ENCODE peak calls at places on chromosomes 3 and 15, in six cellular contexts. R is NCI-H1417; W is RWPE1; S is stimulated activated CD4-positive, alpha-beta T cell treated with anti-CD3 and anti-CD28 coated beads, Interleukin-1b, Interleukin-23, amount 100 ng/mL, for 24 hours; Y is iPS-NIHi11; H is HS-5. N is an unnamed sample.

GRCh38 chr3:42486814-42487569 is 15.5 kb upstream of the VIPR1 start:
- DNase-seq in R (no peak), W (no peak), S (no peak), Y (no peak), H (no peak), N (no peak)

GRCh38 chr3:171842864-171843511 is at the start of gene TMEM212:
- DNase-seq in R (peak), W (no peak), S (no peak), Y (peak), H (no peak), N (no peak)

GRCh38 chr3:169668081-169668956 is 4.8 kb upstream of the MECOM start:
- DNase-seq in R (peak), W (peak), S (no peak), Y (peak), H (no peak), N (peak)

GRCh38 chr3:30004481-30004880 is 601.9 kb upstream of the TGFBR2 start:
- DNase-seq in R (no peak), W (no peak), S (no peak), Y (no peak), H (no peak), N (no peak)

GRCh38 chr15:100897873-100898490 is 18.4 kb downstream of the ALDH1A3 start:
- DNase-seq in R (no peak), W (no peak), S (no peak), Y (no peak), H (no peak), N (no peak)

GRCh38 chr3:171676600-171677175 is 133.6 kb downstream of the PLD1 start:
- DNase-seq in R (no peak), W (no peak), S (no peak), Y (no peak), H (no peak), N (no peak)

GRCh38 chr15:71411538-71412482 is 296.5 kb downstream of the THSD4 start:
- DNase-seq in R (no peak), W (no peak), S (no peak), Y (peak), H (no peak), N (no peak)

GRCh38 chr15:99042909-99043308 is 35.3 kb upstream of the PGPEP1L start:
- DNase-seq in R (no peak), W (no peak), S (no peak), Y (no peak), H (no peak), N (no peak)

GRCh38 chr3:193883551-193883950 is 252.4 kb upstream of the HES1 start:
- DNase-seq in R (no peak), W (no peak), S (no peak), Y (no peak), H (peak), N (no peak)

GRCh38 chr3:27366062-27366591 is 3.1 kb downstream of the NEK10 start:
- DNase-seq in R (no peak), W (no peak), S (no peak), Y (no peak), H (no peak), N (no peak)

GRCh38 chr3:69809076-69809835 is 70.0 kb downstream of the MITF start:
- DNase-seq in R (no peak), W (no peak), S (no peak), Y (no peak), H (no peak), N (no peak)

GRCh38 chr3:195896361-195897080 is 11.8 kb downstream of the TNK2 start:
- DNase-seq in R (peak), W (no peak), S (no peak), Y (no peak), H (no peak), N (no peak)

GRCh38 chr3:129984124-129984523 is 9.6 kb downstream of the TRH start:
- DNase-seq in R (no peak), W (no peak), S (no peak), Y (peak), H (no peak), N (peak)

GRCh38 chr15:66955871-66956585 is 109.4 kb upstream of the SMAD3 start:
- DNase-seq in R (no peak), W (peak), S (no peak), Y (no peak), H (peak), N (no peak)

GRCh38 chr15:90240856-90241255 is 6.8 kb downstream of the GDPGP1 start:
- DNase-seq in R (no peak), W (no peak), S (no peak), Y (no peak), H (no peak), N (no peak)

GRCh38 chr3:15451468-15452113 is 24.2 kb downstream of the EAF1 start:
- DNase-seq in R (no peak), W (no peak), S (no peak), Y (no peak), H (no peak), N (no peak)

GRCh38 chr3:120615863-120616599 is 19.9 kb downstream of the NDUFB4 start:
- DNase-seq in R (no peak), W (no peak), S (no peak), Y (no peak), H (no peak), N (no peak)

GRCh38 chr3:59006791-59007517 is 42.9 kb downstream of the CFAP20DC start:
- DNase-seq in R (peak), W (no peak), S (no peak), Y (no peak), H (no peak), N (no peak)

GRCh38 chr3:127787071-127787490 is 35.2 kb downstream of the MGLL start:
- DNase-seq in R (no peak), W (no peak), S (no peak), Y (no peak), H (no peak), N (no peak)

GRCh38 chr15:78437107-78437761 is 782 bp upstream of the IREB2 start:
- DNase-seq in R (no peak), W (peak), S (no peak), Y (peak), H (no peak), N (no peak)

GRCh38 chr3:105904683-105905320 is 36.0 kb upstream of the CBLB start:
- DNase-seq in R (no peak), W (no peak), S (no peak), Y (no peak), H (no peak), N (no peak)

GRCh38 chr15:40272713-40273056 is 10.2 kb downstream of the ANKRD63 start:
- DNase-seq in R (peak), W (no peak), S (no peak), Y (no peak), H (no peak), N (peak)

GRCh38 chr3:79516795-79517194 is 251.0 kb downstream of the ROBO1 start:
- DNase-seq in R (no peak), W (no peak), S (no peak), Y (no peak), H (no peak), N (no peak)

GRCh38 chr3:183895296-183895695 is 10.6 kb upstream of the PARL start:
- DNase-seq in R (peak), W (peak), S (no peak), Y (peak), H (peak), N (no peak)

GRCh38 chr3:69558912-69559311 is 173.0 kb upstream of the FRMD4B start:
- DNase-seq in R (no peak), W (peak), S (no peak), Y (no peak), H (no peak), N (no peak)

GRCh38 chr3:126392246-126392645 is 2.5 kb upstream of the CFAP100 start:
- DNase-seq in R (no peak), W (no peak), S (no peak), Y (no peak), H (no peak), N (no peak)

GRCh38 chr3:18199757-18200156 is 225.4 kb downstream of the SATB1 start:
- DNase-seq in R (no peak), W (no peak), S (no peak), Y (no peak), H (no peak), N (no peak)

GRCh38 chr3:157494581-157495281 is 8.5 kb downstream of the VEPH1 start:
- DNase-seq in R (peak), W (no peak), S (no peak), Y (no peak), H (no peak), N (no peak)

GRCh38 chr15:38149315-38149714 is 103.3 kb upstream of the SPRED1 start:
- DNase-seq in R (no peak), W (no peak), S (no peak), Y (no peak), H (no peak), N (no peak)

GRCh38 chr15:45759910-45760309 is 125.1 kb downstream of the SQOR start:
- DNase-seq in R (no peak), W (no peak), S (no peak), Y (no peak), H (no peak), N (no peak)

GRCh38 chr15:68700395-68701123 is 120.1 kb downstream of the ANP32A start:
- DNase-seq in R (peak), W (no peak), S (no peak), Y (peak), H (no peak), N (peak)

N was measured in WTC11.